ENCODE peak calls at places on chromosomes 7 and 10, in four cellular contexts. L is NCI-H1417, H is 8988T, R is choroid plexus epithelial cell. Y is an unnamed sample.

GRCh38 chr7:158448701-158449100 is 138.9 kb downstream of the PTPRN2 start:
- DNase-seq in L (no peak), H (no peak), R (no peak), Y (no peak)

GRCh38 chr10:665579-666091 is 23.8 kb downstream of the DIP2C start:
- DNase-seq in L (no peak), H (peak), R (no peak), Y (no peak)

GRCh38 chr10:4883079-4883739 is 57.2 kb downstream of the AKR1E2 start:
- DNase-seq in L (no peak), H (no peak), R (peak), Y (peak)

GRCh38 chr10:85784792-85785191 is 581.8 kb downstream of the GRID1 start:
- DNase-seq in L (no peak), H (no peak), R (no peak), Y (no peak)

GRCh38 chr10:17850526-17850925 is 41.4 kb downstream of the MRC1 start:
- DNase-seq in L (no peak), H (no peak), R (no peak), Y (no peak)

GRCh38 chr10:97517778-97518561 is 19.2 kb downstream of the UBTD1 start:
- DNase-seq in L (no peak), H (peak), R (no peak), Y (no peak)

GRCh38 chr7:27842094-27842493 is 102.1 kb downstream of the TAX1BP1 start:
- DNase-seq in L (no peak), H (no peak), R (peak), Y (no peak)

GRCh38 chr7:7979556-7979955 is 11.0 kb downstream of the GLCCI1 start:
- DNase-seq in L (no peak), H (no peak), R (no peak), Y (no peak)

GRCh38 chr10:21519981-21520436 is 5.5 kb downstream of the SKIDA1 start:
- DNase-seq in L (peak), H (no peak), R (peak), Y (peak)

GRCh38 chr10:50420166-50420565 is 168.8 kb upstream of the ASAH2 start:
- DNase-seq in L (no peak), H (no peak), R (no peak), Y (no peak)

GRCh38 chr10:79069325-79070090 is 742 bp downstream of the ZMIZ1 start:
- DNase-seq in L (peak), H (peak), R (peak), Y (peak)

GRCh38 chr10:51083280-51083986 is 9.1 kb downstream of the PRKG1 start:
- DNase-seq in L (no peak), H (no peak), R (peak), Y (no peak)

GRCh38 chr7:98228801-98229200 is 17.6 kb downstream of the BHLHA15 start:
- DNase-seq in L (no peak), H (no peak), R (no peak), Y (no peak)

GRCh38 chr7:47444376-47445098 is 137.4 kb downstream of the TNS3 start:
- DNase-seq in L (no peak), H (no peak), R (peak), Y (no peak)

GRCh38 chr10:79406683-79407396 is 38.6 kb downstream of the ZCCHC24 start:
- DNase-seq in L (no peak), H (no peak), R (no peak), Y (no peak)

GRCh38 chr7:78346824-78347223 is 548.3 kb downstream of the PHTF2 start:
- DNase-seq in L (no peak), H (no peak), R (no peak), Y (no peak)

Y was measured in fibroblast of gingiva.